ENCODE peak calls at places on chromosome X, in five cellular contexts. L is AG09309, A is body of pancreas, N is NB4, O is neural crest cell. G is an unnamed sample.

GRCh38 chrX:126557151-126557550 is 4.5 kb upstream of the DCAF12L1 start:
- DNase-seq in A (no peak), O (no peak), N (no peak), L (no peak), G (no peak)

GRCh38 chrX:45806410-45807121 is 605.9 kb upstream of the DIPK2B start:
- DNase-seq in N (peak; percentile 60), A (no peak), O (no peak), L (peak; percentile 78), G (no peak)

GRCh38 chrX:94097852-94098251 is 423.8 kb downstream of the FAM133A start:
- DNase-seq in O (no peak), L (no peak), A (peak; percentile 32), N (no peak), G (no peak)

GRCh38 chrX:136262812-136263315 is 11.7 kb upstream of the MAP7D3 start:
- DNase-seq in N (no peak), L (no peak), A (no peak), O (no peak), G (no peak)

GRCh38 chrX:1485033-1485432 is 32.3 kb upstream of the ASMTL start:
- DNase-seq in O (no peak), L (no peak), N (no peak), A (no peak), G (no peak)

GRCh38 chrX:23993012-23993633 is 33.9 kb downstream of the KLHL15 start:
- DNase-seq in N (no peak), O (no peak), L (no peak), A (no peak), G (no peak)

GRCh38 chrX:134849390-134849789 is 141.4 kb upstream of the SMIM10 start:
- DNase-seq in L (peak; percentile 3), O (no peak), A (no peak), N (no peak), G (no peak)

GRCh38 chrX:154490021-154490413 is 412 bp downstream of the SLC10A3 start:
- DNase-seq in O (no peak), N (peak; percentile 58), A (peak; percentile 25), L (no peak), G (peak; percentile 25)

GRCh38 chrX:2371026-2371778 is 129.6 kb downstream of the DHRSX start:
- DNase-seq in A (no peak), L (no peak), O (no peak), N (no peak), G (no peak)

GRCh38 chrX:18701621-18702361 is 5.7 kb upstream of the PPEF1 start:
- DNase-seq in L (no peak), O (no peak), A (no peak), N (no peak), G (peak; percentile 34)

GRCh38 chrX:85024562-85024961 is 20.9 kb downstream of the APOOL start:
- DNase-seq in N (no peak), L (no peak), A (no peak), O (no peak), G (no peak)

DNA sequence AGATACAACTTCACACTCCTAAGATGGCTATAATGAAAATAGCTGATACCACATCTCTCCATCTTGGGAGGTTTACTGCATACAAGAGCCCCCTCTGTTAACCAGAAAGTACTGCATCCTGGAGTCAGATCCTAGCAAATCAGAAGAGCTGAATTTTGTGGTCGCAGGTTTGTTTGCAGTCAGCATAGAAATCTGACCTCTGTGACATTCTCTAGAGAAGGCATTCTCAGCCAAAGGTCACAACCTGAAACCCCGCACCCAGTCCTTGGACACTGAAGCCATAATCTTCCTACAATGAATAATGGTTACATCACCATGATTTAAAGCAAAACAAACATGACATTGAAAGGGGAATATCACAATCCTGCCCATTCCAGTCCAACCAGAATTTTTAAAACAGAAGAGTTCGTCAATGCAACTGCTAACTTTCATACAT is 17.7 kb downstream of the HS6ST2 start:
- DNase-seq in A (no peak), L (no peak), O (no peak), N (no peak), G (no peak)
- TF ChIP-seq CTCF in A (no peak), L (no peak), O (peak; percentile 60), N (no peak), G (no peak)

GRCh38 chrX:68821616-68822015 is 7.2 kb upstream of the EFNB1 start:
- DNase-seq in A (no peak), L (no peak), O (no peak), N (no peak), G (no peak)

GRCh38 chrX:68824152-68824433 is 4.7 kb upstream of the EFNB1 start:
- DNase-seq in L (no peak), A (no peak), O (no peak), N (no peak), G (no peak)

GRCh38 chrX:68824565-68825125 is 4.2 kb upstream of the EFNB1 start:
- DNase-seq in A (no peak), N (no peak), L (no peak), O (no peak), G (no peak)

GRCh38 chrX:68822641-68823410 is 6.0 kb upstream of the EFNB1 start:
- DNase-seq in N (peak; percentile 54), L (no peak), O (peak; percentile 38), A (peak; percentile 46), G (peak; percentile 39)

DNA sequence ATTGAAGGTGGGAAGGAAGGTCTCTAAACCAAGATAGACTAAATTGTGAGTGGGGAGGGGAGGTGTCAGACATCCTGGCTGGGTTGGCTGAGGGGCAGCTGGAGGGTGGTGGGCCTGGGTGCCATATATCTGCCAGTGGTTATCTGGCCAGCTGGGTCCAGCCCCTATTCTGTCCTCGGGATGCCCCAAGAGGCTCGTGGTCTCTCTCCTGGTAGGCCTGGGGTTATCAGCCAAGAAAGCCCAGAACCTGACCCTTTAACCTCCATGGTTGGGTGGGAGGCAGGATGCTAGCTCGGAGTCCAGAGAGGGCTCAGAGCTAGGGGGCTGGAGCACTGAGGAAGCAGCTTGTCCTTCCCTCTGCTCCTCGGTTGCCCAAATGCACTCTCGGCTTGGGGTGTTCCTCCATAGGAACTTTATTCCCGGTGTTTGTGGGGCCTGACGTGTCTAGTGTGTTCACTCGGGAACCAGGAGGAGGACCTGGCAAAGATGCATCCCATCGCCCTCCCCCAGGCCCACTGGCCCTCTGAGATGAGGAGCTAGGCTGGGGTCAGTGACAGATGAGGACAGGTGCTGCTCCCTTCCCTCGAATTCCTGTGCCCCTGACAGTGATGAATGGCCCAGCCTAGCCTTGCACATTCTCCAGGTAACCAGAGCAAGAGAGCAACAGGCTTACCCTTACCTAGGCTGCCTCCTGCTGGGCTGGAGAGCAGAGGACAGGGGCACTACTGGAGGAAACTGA is 5.2 kb upstream of the EFNB1 start:
- DNase-seq in O (no peak), N (no peak), L (no peak), A (no peak), G (no peak)
- TF ChIP-seq CTCF in O (no peak), N (no peak), L (no peak), A (no peak), G (no peak)

DNA sequence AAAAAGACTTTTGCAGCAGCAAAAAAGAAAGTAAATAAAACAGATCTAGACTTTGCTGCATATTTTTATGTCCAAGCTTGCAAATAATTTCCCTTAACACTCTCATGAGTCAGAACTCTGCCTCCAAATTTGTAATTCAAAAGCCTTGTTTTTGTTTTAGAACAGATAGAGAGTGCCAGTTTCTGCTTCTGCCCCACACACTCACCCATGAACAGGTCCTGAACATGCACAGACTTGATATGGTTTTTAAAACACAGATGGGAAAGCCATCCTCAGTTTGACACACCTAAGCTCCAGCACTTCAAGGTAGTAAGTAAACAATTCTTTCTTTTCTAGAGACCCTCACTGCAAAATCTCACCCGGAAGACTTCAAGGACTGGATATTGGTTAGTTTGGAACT is 39.7 kb upstream of the VCX3B start:
- DNase-seq in A (no peak), O (no peak), L (no peak), N (no peak), G (no peak)
- TF ChIP-seq CTCF in A (no peak), O (no peak), L (no peak), N (no peak), G (no peak)

GRCh38 chrX:108795240-108795639 is 58.9 kb upstream of the IRS4 start:
- DNase-seq in N (no peak), O (no peak), L (no peak), A (no peak), G (no peak)
- TF ChIP-seq CTCF in N (no peak), O (no peak), L (no peak), A (no peak), G (no peak)

DNA sequence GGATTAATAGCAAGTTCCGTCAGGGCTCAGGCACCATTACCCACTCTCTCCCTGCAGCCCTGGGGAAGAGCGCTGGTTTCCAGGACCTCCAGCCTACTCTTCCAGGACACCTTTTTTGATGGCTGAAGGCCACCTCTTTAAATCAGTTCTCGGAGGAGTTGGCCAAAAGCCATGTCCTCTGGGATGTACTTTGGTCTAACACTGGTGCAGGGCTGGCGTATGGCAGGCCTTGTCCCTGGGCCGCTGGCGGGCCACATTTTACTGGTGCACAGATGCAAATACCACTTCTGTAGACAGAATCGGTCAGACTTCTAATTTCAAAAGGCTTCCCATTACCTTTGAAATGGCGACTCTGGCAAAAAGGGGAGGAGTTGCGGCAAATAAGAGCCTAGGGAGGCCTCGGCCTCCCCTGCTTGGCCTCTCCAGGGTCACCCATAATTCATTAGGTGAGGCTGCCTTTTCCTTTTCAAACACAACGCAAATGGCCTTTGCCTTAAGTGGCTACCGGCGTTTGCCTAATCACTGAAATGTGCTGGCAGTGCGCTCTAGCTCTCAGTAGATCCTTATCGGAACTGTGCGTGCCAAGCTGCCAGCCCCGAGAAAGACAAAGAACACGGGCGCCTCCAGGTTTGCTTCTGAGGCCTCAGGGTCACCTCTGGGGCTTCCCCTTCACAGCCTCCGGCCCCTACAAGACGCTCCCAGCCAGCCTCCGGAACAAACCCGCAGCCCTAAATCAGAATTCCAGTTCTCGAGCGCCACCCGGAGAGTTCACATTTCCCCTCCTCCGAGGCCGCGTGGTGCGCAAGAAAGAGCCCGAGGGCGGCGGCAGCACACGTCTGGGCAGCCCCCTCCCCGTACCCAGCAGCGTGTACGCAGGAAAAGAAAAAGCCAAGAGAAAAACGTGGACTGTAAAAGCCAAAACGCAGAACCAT is 76.2 kb upstream of the BCOR start:
- DNase-seq in A (peak; percentile 68), O (no peak), L (no peak), N (peak; percentile 91), G (peak; percentile 78)
- TF ChIP-seq CTCF in A (no peak), O (no peak), L (no peak), N (no peak), G (no peak)

GRCh38 chrX:25079020-25079419 is 63.3 kb upstream of the ARX start:
- DNase-seq in A (no peak), N (peak; percentile 0), L (no peak), O (no peak), G (no peak)

GRCh38 chrX:25072247-25072646 is 56.5 kb upstream of the ARX start:
- DNase-seq in N (peak; percentile 1), O (no peak), L (no peak), A (no peak), G (no peak)

DNA sequence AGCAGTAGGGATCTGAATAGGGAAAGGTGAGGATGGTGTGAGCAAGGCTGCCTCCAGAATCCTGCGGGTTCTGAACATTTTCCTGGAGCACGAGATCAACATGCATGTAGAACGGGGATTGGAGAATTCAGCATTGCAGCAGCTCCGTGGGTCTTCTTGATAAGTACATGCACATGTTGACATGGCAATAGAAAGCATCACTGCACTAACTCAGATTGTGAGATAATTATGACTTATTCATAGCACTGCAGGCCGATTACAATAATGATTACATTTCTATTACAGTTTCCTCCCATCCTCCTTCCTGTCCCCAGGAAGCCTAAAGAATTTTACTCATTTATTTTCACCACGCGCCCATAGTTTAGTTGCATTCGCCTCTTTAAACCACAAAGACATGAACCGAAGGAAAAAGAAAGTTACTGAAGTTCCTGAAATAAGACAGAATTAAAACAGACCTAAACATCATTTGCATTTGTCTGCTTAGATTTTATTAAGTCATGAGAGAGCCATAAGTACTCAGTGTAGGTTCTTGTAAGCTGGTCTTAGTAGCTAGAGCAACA is 61.3 kb upstream of the ARX start:
- DNase-seq in O (no peak), L (no peak), A (no peak), N (no peak), G (no peak)
- TF ChIP-seq CTCF in O (no peak), L (no peak), A (no peak), N (no peak), G (no peak)

G was measured in thyroid gland.